ENCODE peak calls at places on chromosomes 4 and X, in ten cellular contexts. I is neuronal stem cell; S is uterus; B is colonic mucosa; D is effector memory CD4-positive, alpha-beta T cell; Z is heart right ventricle; O is adipocyte; X is sigmoid colon; M is Caco-2; N is heart left ventricle. C is an unnamed sample. For H3K9me3, the result is how much of the 10 kb centered on the place peaks cover.

GRCh38 chr4:41640905-41641304 is 102.9 kb downstream of the LIMCH1 start:
- DNase-seq in M (no peak), X (no peak), B (no peak), O (no peak), D (no peak), I (no peak), S (no peak), N (no peak), Z (no peak), C (no peak)

GRCh38 chr4:40334591-40335507 is at the start of gene CHRNA9:
- DNase-seq in S (no peak), M (no peak), O (no peak), N (no peak), D (no peak), B (no peak), Z (no peak), I (peak), X (no peak), C (no peak)

GRCh38 chrX:114583646-114584433 is at the start of gene HTR2C:
- DNase-seq in D (no peak), S (no peak), N (no peak), X (no peak), O (no peak), I (no peak), Z (no peak), B (no peak), M (no peak), C (no peak)

GRCh38 chr4:75895744-75896314 is 6.4 kb downstream of the PPEF2 start:
- DNase-seq in X (no peak), S (no peak), D (no peak), M (peak), Z (no peak), B (peak), N (no peak), I (peak), O (peak), C (peak)

GRCh38 chr4:185919107-185919506 is 107.1 kb upstream of the SORBS2 start:
- DNase-seq in Z (no peak), S (no peak), N (no peak), X (no peak), B (no peak), I (no peak), D (no peak), M (no peak), O (no peak), C (no peak)

GRCh38 chr4:19614171-19614570 is 637.5 kb upstream of the SLIT2 start:
- DNase-seq in Z (no peak), S (no peak), D (no peak), M (no peak), I (no peak), X (no peak), B (no peak), N (no peak), O (peak), C (no peak)

GRCh38 chr4:48831532-48832015 is 686 bp downstream of the OCIAD1 start:
- DNase-seq in N (no peak), I (no peak), M (no peak), O (peak), B (no peak), S (no peak), D (no peak), Z (no peak), X (no peak), C (no peak)

GRCh38 chr4:123708902-123709301 is 312.3 kb downstream of the SPRY1 start:
- DNase-seq in B (no peak), I (no peak), D (no peak), X (no peak), Z (no peak), N (no peak), M (no peak), S (no peak), O (no peak), C (no peak)

GRCh38 chr4:183130328-183131155 is 31.5 kb downstream of the WWC2 start:
- DNase-seq in B (no peak), M (no peak), N (peak), D (no peak), I (no peak), X (peak), Z (peak), O (peak), S (no peak), C (no peak)

GRCh38 chr4:3067473-3068001 is 6.8 kb downstream of the HTT-AS start:
- DNase-seq in B (no peak), D (no peak), X (no peak), I (no peak), N (no peak), O (no peak), Z (no peak), S (no peak), M (no peak), C (no peak)

GRCh38 chr4:16248605-16249004 is 22.3 kb upstream of the TAPT1 start:
- DNase-seq in M (no peak), D (no peak), N (no peak), I (no peak), X (no peak), O (no peak), Z (no peak), B (no peak), S (no peak), C (no peak)

GRCh38 chr4:128630881-128631280 is 178.6 kb upstream of the JADE1 start:
- DNase-seq in Z (no peak), M (no peak), D (no peak), X (no peak), N (no peak), O (no peak), B (no peak), S (no peak), I (no peak), C (no peak)

GRCh38 chrX:100085851-100086250 is 324.2 kb downstream of the PCDH19 start:
- DNase-seq in D (no peak), S (no peak), I (no peak), B (no peak), Z (no peak), N (no peak), M (no peak), X (no peak), O (no peak), C (no peak)

GRCh38 chr4:53490965-53491622 is 100.2 kb downstream of the LNX1 start:
- DNase-seq in Z (peak), B (peak), I (no peak), X (no peak), M (peak), D (no peak), N (peak), S (peak), O (peak), C (no peak)

GRCh38 chrX:118974088-118974907 is at the start of gene LONRF3:
- DNase-seq in N (peak), S (peak), X (peak), I (no peak), B (peak), O (peak), M (peak), D (peak), Z (peak), C (no peak)

GRCh38 chrX:34918856-34919255 is 23.7 kb upstream of the FAM47B start:
- DNase-seq in O (peak), N (no peak), X (no peak), I (peak), M (peak), B (no peak), S (no peak), Z (peak), D (no peak), C (peak)

GRCh38 chrX:24347871-24348270 is 12.6 kb upstream of the SUPT20HL1 start:
- DNase-seq in Z (no peak), S (no peak), B (no peak), O (no peak), M (peak), D (no peak), I (no peak), X (no peak), N (no peak), C (no peak)

GRCh38 chrX:105458846-105459245 is 238.4 kb upstream of the TEX13A start:
- DNase-seq in O (peak), M (no peak), Z (no peak), D (no peak), B (no peak), X (no peak), N (no peak), I (no peak), S (no peak), C (no peak)

GRCh38 chr4:105710678-105711077 is 2.1 kb downstream of the GSTCD start:
- DNase-seq in I (no peak), D (no peak), O (no peak), M (no peak), N (no peak), B (no peak), Z (no peak), S (no peak), X (no peak), C (no peak)

GRCh38 chrX:48617542-48618340 is 20.4 kb downstream of the WDR13 start:
- DNase-seq in M (no peak), S (no peak), O (no peak), Z (no peak), N (no peak), D (no peak), B (no peak), I (no peak), X (peak), C (no peak)

GRCh38 chr4:8836664-8837171 is 34.9 kb downstream of the HMX1 start:
- DNase-seq in S (no peak), M (no peak), I (no peak), O (no peak), X (peak), B (no peak), N (peak), D (no peak), Z (no peak), C (no peak)

GRCh38 chr4:132344924-132345828 is 803.9 kb upstream of the PCDH10 start:
- DNase-seq in Z (no peak), X (no peak), D (no peak), B (no peak), O (no peak), M (no peak), N (no peak), S (no peak), I (no peak), C (no peak)

GRCh38 chr4:118904935-118905334 is 16.3 kb downstream of the SYNPO2 start:
- DNase-seq in Z (no peak), O (peak), D (no peak), N (no peak), S (no peak), B (no peak), I (no peak), X (no peak), M (no peak), C (no peak)

GRCh38 chr4:115090483-115091075 is 22.8 kb downstream of the NDST4 start:
- DNase-seq in M (peak), I (peak), O (peak), X (no peak), D (no peak), Z (no peak), N (no peak), S (no peak), B (no peak), C (peak)

GRCh38 chr4:144611850-144612249 is 34.1 kb upstream of the HHIP start:
- DNase-seq in Z (no peak), S (no peak), X (no peak), D (no peak), O (no peak), M (peak), N (no peak), I (no peak), B (no peak), C (peak)

GRCh38 chr4:81905966-81906365 is 434.3 kb upstream of the RASGEF1B start:
- DNase-seq in O (no peak), I (no peak), D (no peak), X (no peak), B (no peak), N (no peak), S (no peak), Z (no peak), M (peak), C (no peak)

GRCh38 chr4:3783691-3784306 is 17.6 kb downstream of the ADRA2C start:
- DNase-seq in S (no peak), Z (no peak), I (no peak), O (no peak), N (no peak), M (peak), D (no peak), X (no peak), B (peak), C (no peak)

GRCh38 chrX:108178099-108178498 is 86.5 kb downstream of the ATG4A start:
- DNase-seq in D (no peak), S (no peak), M (no peak), O (no peak), N (no peak), I (no peak), Z (no peak), B (no peak), X (no peak), C (no peak)

GRCh38 chrX:68916891-68917290 is 88.1 kb downstream of the EFNB1 start:
- DNase-seq in S (no peak), B (no peak), X (no peak), D (no peak), Z (no peak), M (no peak), N (no peak), I (no peak), O (no peak), C (no peak)

GRCh38 chrX:68917799-68918198 is 89.0 kb downstream of the EFNB1 start:
- DNase-seq in O (no peak), D (no peak), B (no peak), Z (no peak), N (no peak), S (no peak), M (no peak), X (no peak), I (peak), C (no peak)

GRCh38 chrX:68920541-68920940 is 91.7 kb downstream of the EFNB1 start:
- DNase-seq in S (peak), Z (peak), I (no peak), M (no peak), N (peak), B (no peak), D (no peak), X (peak), O (no peak), C (no peak)

GRCh38 chrX:68919707-68920106 is 90.9 kb downstream of the EFNB1 start:
- DNase-seq in O (no peak), Z (no peak), I (no peak), M (no peak), D (no peak), B (no peak), S (no peak), X (no peak), N (no peak), C (no peak)

DNA sequence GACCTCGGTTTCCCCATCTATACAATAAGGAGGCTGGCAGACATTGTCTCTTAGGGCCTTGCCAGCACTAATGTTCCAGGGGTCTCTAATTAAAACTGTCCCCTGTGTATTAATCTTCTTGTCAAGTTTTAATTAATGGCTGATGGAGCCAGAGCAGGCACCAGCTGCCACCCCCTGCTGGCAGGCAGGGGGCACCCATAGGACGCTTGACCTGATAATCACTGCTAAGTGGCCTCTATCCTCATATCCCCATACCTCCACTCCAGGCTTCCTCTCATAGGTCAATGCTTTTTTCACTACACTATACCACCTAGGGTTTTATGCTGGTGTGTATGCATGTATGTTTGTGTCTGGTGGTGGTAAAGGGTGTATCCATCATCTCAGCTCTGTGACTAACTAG is 89.4 kb downstream of the EFNB1 start:
- DNase-seq in I (no peak), M (no peak), S (no peak), B (no peak), D (no peak), X (no peak), Z (no peak), N (no peak), O (no peak), C (no peak)
- H3K9me3 ChIP-seq in I (under half), M (under half), S (under half), B (under half), D (under half), X (under half), Z (under half), N (under half), O (under half), C (under half)

GRCh38 chr4:158268553-158268952 is 58.3 kb downstream of the TMEM144 start:
- DNase-seq in Z (no peak), O (no peak), I (no peak), B (no peak), X (no peak), M (no peak), N (no peak), S (no peak), D (no peak), C (no peak)
- H3K9me3 ChIP-seq in Z (under half), O (under half), I (under half), B (under half), X (under half), M (under half), N (under half), S (under half), D (under half), C (under half)

GRCh38 chr4:176995-177394 is 52.7 kb downstream of the ZNF718 start:
- DNase-seq in Z (no peak), O (no peak), B (no peak), N (no peak), D (no peak), S (no peak), X (no peak), M (no peak), I (no peak), C (no peak)
- H3K9me3 ChIP-seq in Z (half or more), O (half or more), B (under half), N (under half), D (half or more), S (under half), X (half or more), M (under half), I (under half), C (under half)

DNA sequence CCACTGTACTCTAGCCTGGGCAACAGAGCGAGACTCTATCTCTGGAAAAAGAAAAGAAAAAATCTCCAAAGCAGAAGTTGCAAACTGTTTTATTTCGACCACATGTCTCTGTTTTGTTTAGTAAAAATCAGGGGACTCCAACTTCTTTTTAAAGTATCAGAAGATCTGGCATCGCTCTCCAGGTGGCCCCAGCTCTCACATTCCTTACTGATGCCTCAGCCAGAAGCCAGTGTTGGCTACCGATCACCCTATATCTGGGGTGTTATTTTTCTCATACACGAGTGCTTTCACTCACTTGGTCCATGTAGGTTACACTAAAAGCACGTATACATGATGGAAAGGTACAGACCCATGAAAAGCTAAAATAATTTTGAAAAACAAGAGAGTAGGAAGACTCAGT is 8.3 kb downstream of the MPP1 start:
- DNase-seq in D (no peak), X (no peak), I (no peak), M (no peak), O (no peak), Z (no peak), N (no peak), B (no peak), S (no peak), C (no peak)
- H3K9me3 ChIP-seq in D (under half), X (under half), I (under half), M (under half), O (under half), Z (under half), N (under half), B (under half), S (under half), C (under half)

DNA sequence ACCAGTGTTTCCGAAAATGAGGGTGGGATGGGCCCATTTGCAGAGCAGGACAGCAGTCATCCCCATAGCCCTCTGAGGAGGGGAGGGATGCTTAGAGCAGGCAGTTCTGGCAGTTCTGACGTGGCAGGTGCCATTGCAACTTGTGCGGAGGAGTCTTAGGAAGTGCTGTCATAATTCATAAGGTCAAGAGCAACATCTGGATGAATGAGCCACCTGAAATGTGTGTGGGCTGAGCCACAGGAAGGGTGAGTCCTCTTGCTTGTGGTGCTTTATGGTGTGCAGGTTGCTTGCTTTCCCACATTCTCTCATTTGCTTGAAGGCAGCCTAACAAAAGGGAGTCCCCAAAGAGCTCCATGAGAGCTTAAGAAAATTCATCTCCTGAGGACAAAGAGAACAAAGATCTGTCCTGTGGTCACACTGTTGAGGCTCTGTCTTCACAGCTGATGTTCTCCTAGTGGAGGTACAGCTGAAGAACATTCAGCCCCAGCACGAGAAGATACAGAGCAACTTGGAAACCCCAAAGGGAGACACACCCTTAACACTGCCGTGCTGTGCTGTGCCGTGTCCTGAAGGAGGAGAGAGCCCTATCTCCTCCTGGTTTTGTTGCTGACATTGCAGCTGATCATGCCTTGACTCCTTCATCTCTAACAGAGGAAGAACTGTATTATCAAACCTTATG is 60.3 kb downstream of the DLG3 start:
- DNase-seq in M (no peak), S (no peak), X (no peak), N (no peak), Z (no peak), B (no peak), D (no peak), I (no peak), O (no peak), C (no peak)
- H3K9me3 ChIP-seq in M (under half), S (under half), X (under half), N (under half), Z (under half), B (under half), D (under half), I (under half), O (under half), C (under half)